ENCODE peak calls at places on chromosomes 2 and 18, in six cellular contexts. A, M, F, V, L and W are unnamed samples.

GRCh38 chr2:16139663-16140610 is 199.6 kb downstream of the MYCN start:
- DNase-seq in A (no peak), L (no peak), V (no peak), F (no peak), M (no peak), W (no peak)

GRCh38 chr2:120589782-120590608 is 145.7 kb upstream of the GLI2 start:
- DNase-seq in L (no peak), F (no peak), V (no peak), M (no peak), A (peak; percentile 78), W (no peak)

GRCh38 chr2:233185320-233185719 is 66.2 kb upstream of the ATG16L1 start:
- DNase-seq in L (no peak), V (no peak), M (no peak), F (no peak), A (no peak), W (no peak)

GRCh38 chr2:238015705-238016104 is 45.1 kb upstream of the SCLY start:
- DNase-seq in F (no peak), M (no peak), A (no peak), V (no peak), L (no peak), W (no peak)

GRCh38 chr2:11492244-11492643 is 26.3 kb upstream of the E2F6 start:
- DNase-seq in L (no peak), M (no peak), A (no peak), V (no peak), F (no peak), W (no peak)

GRCh38 chr2:8496079-8496478 is 185.8 kb upstream of the ID2 start:
- DNase-seq in F (no peak), A (no peak), L (no peak), V (no peak), M (no peak), W (no peak)

GRCh38 chr2:47155091-47155876 is at the start of gene STPG4:
- DNase-seq in L (no peak), M (no peak), A (no peak), V (no peak), F (no peak), W (no peak)

GRCh38 chr2:235050992-235051351 is 99.2 kb downstream of the SH3BP4 start:
- DNase-seq in M (no peak), A (peak; percentile 89), L (no peak), V (no peak), F (peak; percentile 99), W (peak; percentile 96)

GRCh38 chr18:10230072-10230471 is 224.4 kb upstream of the APCDD1 start:
- DNase-seq in V (peak; percentile 45), F (no peak), A (peak; percentile 91), L (no peak), M (no peak), W (no peak)

GRCh38 chr2:185919155-185919554 is 180.6 kb downstream of the FSIP2 start:
- DNase-seq in A (peak; percentile 10), V (no peak), F (no peak), M (no peak), L (no peak), W (no peak)

GRCh38 chr18:57447154-57447621 is 12.0 kb downstream of the ONECUT2 start:
- DNase-seq in V (no peak), A (peak; percentile 20), L (no peak), F (no peak), M (no peak), W (no peak)